ENCODE peak calls at places on chromosomes 6 and 20, in five cellular contexts. L is NCI-H146; F is CD4-positive, alpha-beta T cell; P is tibial nerve; I is anterior cingulate cortex. S is an unnamed sample.
A peak's percentile ranks its signal among the peaks of the same experiment; 100 is the strongest.

GRCh38 chr6:158488065-158488464 is 71.8 kb upstream of the TMEM181 start:
- DNase-seq in L (no peak), F (no peak), P (no peak), I (no peak), S (peak; percentile 68)

GRCh38 chr6:168162366-168162765 is 83.4 kb upstream of the FRMD1 start:
- DNase-seq in L (no peak), F (no peak), P (peak; percentile 3), I (no peak), S (no peak)

GRCh38 chr6:159729598-159729997 is 2.3 kb downstream of the WTAP start:
- DNase-seq in L (no peak), F (no peak), P (no peak), I (no peak), S (no peak)

GRCh38 chr20:5065489-5066383 is 54.0 kb downstream of the PCNA start:
- DNase-seq in L (no peak), F (no peak), P (no peak), I (no peak), S (peak; percentile 51)

GRCh38 chr6:12516070-12516469 is 200.5 kb upstream of the PHACTR1 start:
- DNase-seq in L (no peak), F (no peak), P (no peak), I (no peak), S (no peak)

GRCh38 chr20:63009988-63010769 is 3.4 kb upstream of the BHLHE23 start:
- DNase-seq in L (peak; percentile 45), F (peak; percentile 53), P (no peak), I (no peak), S (no peak)

GRCh38 chr20:58125726-58126125 is 102.7 kb downstream of the ANKRD60 start:
- DNase-seq in L (no peak), F (no peak), P (no peak), I (no peak), S (no peak)

GRCh38 chr6:157054531-157054979 is 268.8 kb downstream of the TMEM242 start:
- DNase-seq in L (no peak), F (no peak), P (no peak), I (no peak), S (no peak)

GRCh38 chr20:58131581-58132142 is 96.8 kb downstream of the ANKRD60 start:
- DNase-seq in L (peak; percentile 88), F (no peak), P (no peak), I (no peak), S (no peak)

GRCh38 chr6:118645395-118645794 is 6.0 kb downstream of the CEP85L start:
- DNase-seq in L (no peak), F (no peak), P (peak; percentile 28), I (no peak), S (no peak)

GRCh38 chr6:113364781-113365545 is 492.2 kb upstream of the MARCKS start:
- DNase-seq in L (no peak), F (no peak), P (no peak), I (no peak), S (no peak)

GRCh38 chr6:35687658-35688604 is 784 bp downstream of the FKBP5 start:
- DNase-seq in L (peak; percentile 50), F (peak; percentile 38), P (peak; percentile 55), I (no peak), S (no peak)

GRCh38 chr6:5190467-5190866 is 70.3 kb downstream of the LYRM4 start:
- DNase-seq in L (no peak), F (no peak), P (peak; percentile 38), I (no peak), S (no peak)

GRCh38 chr6:156833755-156834154 is 56.6 kb downstream of the ARID1B start:
- DNase-seq in L (peak; percentile 70), F (no peak), P (no peak), I (no peak), S (no peak)

GRCh38 chr6:94727710-94728109 is 849.6 kb upstream of the MANEA start:
- DNase-seq in L (no peak), F (no peak), P (no peak), I (no peak), S (no peak)

GRCh38 chr20:61295726-61296628 is 43.9 kb downstream of the CDH4 start:
- DNase-seq in L (no peak), F (no peak), P (no peak), I (no peak), S (no peak)

GRCh38 chr6:31858707-31859106 is 3.9 kb downstream of the NEU1 start:
- DNase-seq in L (no peak), F (no peak), P (no peak), I (no peak), S (peak; percentile 14)

GRCh38 chr20:50509923-50510705 is at the start of gene PTPN1:
- DNase-seq in L (peak; percentile 99), F (peak; percentile 98), P (peak; percentile 97), I (peak; percentile 98), S (peak; percentile 98)

GRCh38 chr20:59135093-59135492 is 28.5 kb upstream of the ZNF831 start:
- DNase-seq in L (no peak), F (no peak), P (no peak), I (no peak), S (no peak)

GRCh38 chr6:108942556-108943492 is 94.6 kb downstream of the ARMC2 start:
- DNase-seq in L (no peak), F (peak; percentile 58), P (no peak), I (no peak), S (no peak)

GRCh38 chr6:21003780-21004541 is 469.7 kb downstream of the CDKAL1 start:
- DNase-seq in L (peak; percentile 32), F (no peak), P (no peak), I (no peak), S (no peak)

GRCh38 chr20:12966468-12967085 is 42.2 kb upstream of the SPTLC3 start:
- DNase-seq in L (no peak), F (no peak), P (no peak), I (no peak), S (no peak)

GRCh38 chr6:1255646-1256365 is 56.1 kb upstream of the FOXQ1 start:
- DNase-seq in L (no peak), F (no peak), P (no peak), I (no peak), S (no peak)

GRCh38 chr6:18154507-18155272 is at the start of gene TPMT:
- DNase-seq in L (peak; percentile 98), F (no peak), P (no peak), I (peak; percentile 98), S (no peak)

GRCh38 chr6:152420696-152421095 is 216.5 kb downstream of the SYNE1 start:
- DNase-seq in L (no peak), F (no peak), P (no peak), I (no peak), S (no peak)

GRCh38 chr6:134198093-134198492 is 119.8 kb downstream of the SGK1 start:
- DNase-seq in L (no peak), F (no peak), P (no peak), I (no peak), S (no peak)

GRCh38 chr6:107735906-107736635 is 88.0 kb downstream of the SCML4 start:
- DNase-seq in L (no peak), F (no peak), P (no peak), I (no peak), S (no peak)

GRCh38 chr20:40956503-40956902 is 72.1 kb upstream of the TOP1 start:
- DNase-seq in L (no peak), F (no peak), P (no peak), I (no peak), S (no peak)

S was measured in posterior cingulate gyrus.